ENCODE peak calls at places on chromosomes 12 and 14, in ten cellular contexts. D is H9, X is ascending aorta, G is A549, K is GM10248, Y is astrocyte of the spinal cord, N is tibial nerve, T is HFFc6, E is ovary, F is AG04449. L is an unnamed sample.

GRCh38 chr14:77557391-77557790 is 58.8 kb upstream of the ISM2 start:
- DNase-seq in D (no peak), X (no peak), G (no peak), K (no peak), Y (no peak), N (no peak), T (no peak), E (no peak), F (no peak), L (no peak)

GRCh38 chr12:28443337-28443736 is 253.1 kb downstream of the CCDC91 start:
- DNase-seq in D (no peak), X (no peak), G (no peak), K (no peak), Y (no peak), N (no peak), T (no peak), E (no peak), F (no peak), L (no peak)

GRCh38 chr12:49462103-49462739 is 76.6 kb upstream of the KCNH3 start:
- DNase-seq in D (no peak), X (no peak), G (no peak), K (no peak), Y (no peak), N (no peak), T (no peak), E (no peak), F (no peak), L (no peak)

GRCh38 chr12:4908694-4909396 is 860 bp upstream of the KCNA1 start:
- DNase-seq in D (peak; percentile 99), X (no peak), G (no peak), K (peak; percentile 58), Y (no peak), N (no peak), T (no peak), E (no peak), F (no peak), L (peak; percentile 45)

GRCh38 chr12:7269273-7269672 is 34.6 kb upstream of the ACSM4 start:
- DNase-seq in D (no peak), X (no peak), G (no peak), K (no peak), Y (no peak), N (no peak), T (no peak), E (no peak), F (no peak), L (no peak)

GRCh38 chr14:81710232-81710845 is 176.7 kb upstream of the SEL1L start:
- DNase-seq in D (no peak), X (no peak), G (peak; percentile 7), K (no peak), Y (peak; percentile 4), N (no peak), T (peak; percentile 20), E (no peak), F (no peak), L (no peak)

GRCh38 chr14:22008098-22008412 is 334.4 kb upstream of the OR4E1 start:
- DNase-seq in D (no peak), X (no peak), G (no peak), K (no peak), Y (no peak), N (no peak), T (no peak), E (no peak), F (no peak), L (no peak)

GRCh38 chr14:61471297-61471980 is 150.1 kb downstream of the PRKCH start:
- DNase-seq in D (no peak), X (no peak), G (no peak), K (no peak), Y (no peak), N (no peak), T (no peak), E (no peak), F (no peak), L (no peak)

GRCh38 chr14:22900088-22900799 is 17.2 kb downstream of the REM2 start:
- DNase-seq in D (peak; percentile 64), X (no peak), G (peak; percentile 77), K (peak; percentile 70), Y (peak; percentile 87), N (no peak), T (peak; percentile 58), E (no peak), F (no peak), L (peak; percentile 84)

GRCh38 chr12:88648625-88649024 is 68.4 kb upstream of the KITLG start:
- DNase-seq in D (no peak), X (no peak), G (no peak), K (no peak), Y (no peak), N (no peak), T (no peak), E (no peak), F (no peak), L (no peak)

GRCh38 chr14:77311217-77311616 is 9.5 kb downstream of the POMT2 start:
- DNase-seq in D (no peak), X (no peak), G (no peak), K (no peak), Y (no peak), N (no peak), T (no peak), E (no peak), F (no peak), L (no peak)

GRCh38 chr12:19712041-19712440 is 272.7 kb downstream of the AEBP2 start:
- DNase-seq in D (no peak), X (peak; percentile 76), G (peak; percentile 22), K (no peak), Y (peak; percentile 94), N (no peak), T (peak; percentile 81), E (no peak), F (peak; percentile 67), L (peak; percentile 87)

GRCh38 chr12:39503445-39503844 is 60.5 kb upstream of the KIF21A start:
- DNase-seq in D (no peak), X (no peak), G (peak; percentile 38), K (no peak), Y (peak; percentile 39), N (no peak), T (no peak), E (no peak), F (no peak), L (peak; percentile 67)

GRCh38 chr12:26286186-26286585 is 90.8 kb downstream of the SSPN start:
- DNase-seq in D (no peak), X (no peak), G (no peak), K (no peak), Y (peak; percentile 38), N (no peak), T (no peak), E (no peak), F (no peak), L (no peak)

GRCh38 chr14:30420489-30420888 is 138.5 kb upstream of the G2E3 start:
- DNase-seq in D (no peak), X (no peak), G (no peak), K (no peak), Y (no peak), N (no peak), T (no peak), E (no peak), F (no peak), L (no peak)

DNA sequence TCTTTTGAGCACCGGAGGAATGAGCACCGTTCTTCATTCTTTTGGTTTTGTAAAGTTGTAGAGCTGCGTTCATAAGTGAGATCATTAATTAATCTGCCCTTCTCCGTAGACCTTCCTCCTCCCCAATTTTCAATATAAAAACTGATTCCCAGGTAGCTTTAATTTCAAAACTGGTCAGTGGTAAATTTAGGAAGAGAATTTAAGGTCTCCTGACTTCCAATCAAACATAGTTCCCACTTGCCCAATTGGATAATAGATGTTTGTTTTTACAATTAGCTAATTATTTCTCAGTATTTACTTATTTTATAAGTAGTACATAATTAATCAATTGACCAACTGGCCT is 27.2 kb upstream of the YBX3 start:
- DNase-seq in D (no peak), X (no peak), G (no peak), K (no peak), Y (no peak), N (no peak), T (no peak), E (no peak), F (no peak), L (no peak)
- TF ChIP-seq CTCF in D (no peak), X (no peak), G (no peak), K (no peak), Y (no peak), N (peak; percentile 13), T (peak; percentile 70), E (no peak), F (no peak), L (no peak)

DNA sequence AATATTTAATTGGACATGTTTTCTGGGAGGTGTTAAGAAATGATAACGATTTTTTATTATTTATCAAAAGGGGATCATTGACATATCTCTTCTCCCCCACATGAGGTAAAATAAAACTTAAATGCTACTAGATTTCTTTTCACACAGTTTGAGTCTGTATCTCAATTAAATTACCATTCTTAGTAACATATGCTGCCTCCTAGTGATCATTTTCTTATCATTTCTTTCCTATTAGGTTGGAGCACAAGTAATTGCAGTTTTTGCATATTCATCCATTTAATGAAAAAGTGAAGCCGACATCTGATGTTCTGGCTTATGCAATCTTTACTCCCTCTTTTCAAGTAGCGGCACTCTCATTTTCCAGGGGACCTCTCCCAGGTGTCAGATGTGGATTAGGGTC is 24.9 kb downstream of the PUS7L start:
- DNase-seq in D (no peak), X (no peak), G (no peak), K (no peak), Y (no peak), N (no peak), T (no peak), E (no peak), F (no peak), L (no peak)
- TF ChIP-seq CTCF in D (peak; percentile 26), X (no peak), G (no peak), K (no peak), Y (no peak), N (no peak), T (peak; percentile 50), E (no peak), F (no peak), L (peak; percentile 12)

DNA sequence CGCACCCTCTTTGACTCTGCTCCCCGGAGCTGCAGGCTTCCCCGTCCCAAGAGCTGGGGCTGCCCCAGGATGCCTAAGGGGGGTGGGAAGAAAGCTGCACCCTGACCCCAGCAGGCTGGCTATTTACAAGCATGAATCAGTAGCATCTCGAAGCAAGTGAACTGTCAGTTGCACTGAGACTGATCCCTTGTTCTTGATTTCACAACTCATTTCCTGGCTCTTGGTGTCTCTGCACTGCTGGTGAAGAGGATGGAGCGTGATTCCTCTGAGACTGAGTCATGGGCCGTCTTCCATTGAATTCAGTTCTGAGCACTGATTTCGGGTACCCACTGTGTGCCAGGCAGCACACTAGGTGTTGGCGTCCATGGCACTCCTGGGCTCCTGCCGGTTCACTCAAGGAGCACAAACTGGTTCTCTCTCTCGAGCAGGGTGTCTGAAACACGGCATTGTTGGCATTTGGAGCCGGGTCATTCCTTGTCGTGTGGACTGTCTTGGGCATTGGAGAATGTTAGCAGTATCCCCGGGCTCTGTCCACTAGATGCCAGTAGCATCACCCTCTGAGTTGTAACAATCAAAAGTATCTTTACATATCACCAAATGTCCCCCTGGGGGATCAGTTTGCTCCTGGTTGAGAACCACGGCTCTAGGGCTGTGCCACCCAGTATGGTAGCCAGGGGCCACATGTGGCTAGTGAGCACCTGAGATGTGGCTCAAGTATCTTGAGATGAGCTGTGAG is 86.9 kb downstream of the RIN3 start:
- DNase-seq in D (no peak), X (no peak), G (peak; percentile 66), K (no peak), Y (peak; percentile 49), N (no peak), T (peak; percentile 89), E (no peak), F (peak; percentile 45), L (peak; percentile 84)
- TF ChIP-seq CTCF in D (no peak), X (no peak), G (peak; percentile 48), K (no peak), Y (peak; percentile 28), N (no peak), T (peak; percentile 71), E (no peak), F (peak; percentile 5), L (peak; percentile 67)

GRCh38 chr14:105313381-105314286 is 914 bp upstream of the PACS2 start:
- DNase-seq in D (peak; percentile 55), X (peak; percentile 75), G (peak; percentile 21), K (no peak), Y (no peak), N (no peak), T (no peak), E (peak; percentile 42), F (no peak), L (peak; percentile 93)
- TF ChIP-seq CTCF in D (no peak), X (no peak), G (no peak), K (no peak), Y (no peak), N (no peak), T (no peak), E (no peak), F (no peak), L (no peak)